ENCODE peak calls at places on chromosome 4, in seven cellular contexts. H, E, Q, C, J, G and L are unnamed samples.

GRCh38 chr4:165872443-165873297 is at the start of gene TLL1:
- DNase-seq in H (peak), E (peak), Q (no peak), C (peak), J (no peak), G (peak), L (no peak)

GRCh38 chr4:8289151-8289750 is 19.7 kb downstream of the HTRA3 start:
- DNase-seq in H (no peak), E (no peak), Q (no peak), C (no peak), J (no peak), G (no peak), L (no peak)

GRCh38 chr4:44629280-44629866 is 22.1 kb downstream of the YIPF7 start:
- DNase-seq in H (peak), E (peak), Q (peak), C (peak), J (no peak), G (no peak), L (no peak)

GRCh38 chr4:155005395-155006087 is 202.9 kb upstream of the NPY2R start:
- DNase-seq in H (peak), E (no peak), Q (no peak), C (no peak), J (no peak), G (no peak), L (no peak)

GRCh38 chr4:78634011-78634664 is 82.6 kb downstream of the ANXA3 start:
- DNase-seq in H (no peak), E (no peak), Q (no peak), C (no peak), J (no peak), G (peak), L (no peak)

GRCh38 chr4:167842487-167842886 is 249.8 kb upstream of the ANXA10 start:
- DNase-seq in H (no peak), E (no peak), Q (no peak), C (no peak), J (no peak), G (no peak), L (no peak)

GRCh38 chr4:19879330-19879729 is 372.4 kb upstream of the SLIT2 start:
- DNase-seq in H (no peak), E (no peak), Q (no peak), C (no peak), J (no peak), G (no peak), L (no peak)

GRCh38 chr4:153293675-153294057 is 50.8 kb upstream of the MND1 start:
- DNase-seq in H (no peak), E (no peak), Q (no peak), C (no peak), J (no peak), G (no peak), L (no peak)

GRCh38 chr4:108337923-108338322 is 169.2 kb upstream of the LEF1 start:
- DNase-seq in H (no peak), E (no peak), Q (peak), C (no peak), J (no peak), G (no peak), L (no peak)

GRCh38 chr4:96519291-96519690 is 679.4 kb downstream of the PDHA2 start:
- DNase-seq in H (no peak), E (no peak), Q (no peak), C (no peak), J (no peak), G (no peak), L (no peak)

GRCh38 chr4:80360900-80361299 is 25.4 kb downstream of the CFAP299 start:
- DNase-seq in H (peak), E (no peak), Q (no peak), C (no peak), J (no peak), G (no peak), L (no peak)

GRCh38 chr4:19227701-19228100 is 1024.0 kb upstream of the SLIT2 start:
- DNase-seq in H (no peak), E (no peak), Q (no peak), C (no peak), J (no peak), G (no peak), L (no peak)

GRCh38 chr4:185966997-185967775 is 101.8 kb upstream of the TLR3 start:
- DNase-seq in H (no peak), E (no peak), Q (no peak), C (no peak), J (no peak), G (no peak), L (no peak)

GRCh38 chr4:147901388-147901787 is 169.5 kb downstream of the ARHGAP10 start:
- DNase-seq in H (no peak), E (no peak), Q (no peak), C (no peak), J (no peak), G (no peak), L (no peak)

GRCh38 chr4:94483895-94484294 is 32.2 kb downstream of the PDLIM5 start:
- DNase-seq in H (no peak), E (no peak), Q (peak), C (no peak), J (no peak), G (no peak), L (no peak)

GRCh38 chr4:163400911-163401310 is 57.2 kb downstream of the NPY5R start:
- DNase-seq in H (no peak), E (no peak), Q (no peak), C (no peak), J (no peak), G (no peak), L (no peak)

GRCh38 chr4:1728061-1728980 is 7.0 kb downstream of the TACC3 start:
- DNase-seq in H (no peak), E (no peak), Q (peak), C (no peak), J (no peak), G (no peak), L (no peak)

GRCh38 chr4:89134775-89135319 is 23.5 kb downstream of the TIGD2 start:
- DNase-seq in H (peak), E (no peak), Q (no peak), C (no peak), J (no peak), G (no peak), L (no peak)

GRCh38 chr4:6478546-6479220 is 6.3 kb upstream of the PPP2R2C start:
- DNase-seq in H (no peak), E (no peak), Q (no peak), C (no peak), J (no peak), G (no peak), L (no peak)

GRCh38 chr4:113666386-113667114 is 95.0 kb downstream of the CAMK2D start:
- DNase-seq in H (no peak), E (no peak), Q (no peak), C (no peak), J (no peak), G (no peak), L (no peak)

GRCh38 chr4:40946652-40947051 is 196.9 kb downstream of the NSUN7 start:
- DNase-seq in H (no peak), E (no peak), Q (no peak), C (no peak), J (no peak), G (no peak), L (no peak)

GRCh38 chr4:81499840-81500239 is 28.1 kb upstream of the RASGEF1B start:
- DNase-seq in H (no peak), E (no peak), Q (no peak), C (no peak), J (no peak), G (no peak), L (no peak)

GRCh38 chr4:74316397-74316796 is 8.1 kb downstream of the EPGN start:
- DNase-seq in H (peak), E (no peak), Q (no peak), C (no peak), J (no peak), G (no peak), L (no peak)

GRCh38 chr4:169189372-169189771 is 81.4 kb downstream of the SH3RF1 start:
- DNase-seq in H (no peak), E (no peak), Q (no peak), C (no peak), J (no peak), G (no peak), L (no peak)

GRCh38 chr4:139878050-139878449 is 212.4 kb downstream of the MGST2 start:
- DNase-seq in H (no peak), E (no peak), Q (no peak), C (no peak), J (no peak), G (no peak), L (no peak)

GRCh38 chr4:113056318-113056717 is 6.9 kb downstream of the ANK2 start:
- DNase-seq in H (no peak), E (no peak), Q (no peak), C (no peak), J (no peak), G (no peak), L (no peak)

GRCh38 chr4:13322681-13323101 is 161.4 kb downstream of the RAB28 start:
- DNase-seq in H (peak), E (no peak), Q (no peak), C (no peak), J (no peak), G (no peak), L (no peak)

GRCh38 chr4:20618729-20619128 is 81.5 kb upstream of the PACRGL start:
- DNase-seq in H (no peak), E (no peak), Q (no peak), C (no peak), J (no peak), G (no peak), L (no peak)

GRCh38 chr4:174214102-174214878 is 69.2 kb downstream of the FBXO8 start:
- DNase-seq in H (peak), E (no peak), Q (no peak), C (no peak), J (no peak), G (no peak), L (no peak)

GRCh38 chr4:99801005-99801699 is 15.5 kb upstream of the DAPP1 start:
- DNase-seq in H (no peak), E (no peak), Q (no peak), C (no peak), J (no peak), G (no peak), L (no peak)
- TF ChIP-seq CTCF in H (no peak), E (no peak), Q (no peak), C (no peak), J (no peak), G (no peak), L (no peak)

DNA sequence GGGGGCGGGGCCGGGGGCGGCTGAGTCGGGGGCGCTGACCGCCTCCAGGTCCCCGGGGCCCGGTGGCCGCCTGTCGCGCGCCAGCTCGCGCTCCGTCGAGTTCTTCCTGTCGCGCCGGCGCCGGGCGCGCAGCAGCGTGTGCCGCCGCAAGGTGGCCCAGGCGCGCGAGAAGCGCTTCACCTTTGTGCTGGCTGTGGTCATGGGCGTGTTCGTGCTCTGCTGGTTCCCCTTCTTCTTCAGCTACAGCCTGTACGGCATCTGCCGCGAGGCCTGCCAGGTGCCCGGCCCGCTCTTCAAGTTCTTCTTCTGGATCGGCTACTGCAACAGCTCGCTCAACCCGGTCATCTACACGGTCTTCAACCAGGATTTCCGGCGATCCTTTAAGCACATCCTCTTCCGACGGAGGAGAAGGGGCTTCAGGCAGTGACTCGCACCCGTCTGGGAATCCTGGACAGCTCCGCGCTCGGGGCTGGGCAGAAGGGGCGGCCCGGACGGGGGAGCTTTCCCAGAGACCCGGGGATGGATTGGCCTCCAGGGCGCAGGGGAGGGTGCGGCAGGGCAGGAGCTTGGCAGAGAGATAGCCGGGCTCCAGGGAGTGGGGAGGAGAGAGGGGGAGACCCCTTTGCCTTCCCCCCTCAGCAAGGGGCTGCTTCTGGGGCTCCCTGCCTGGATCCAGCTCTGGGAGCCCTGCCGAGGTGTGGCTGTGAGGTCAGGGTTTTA is 1.5 kb downstream of the ADRA2C start:
- DNase-seq in H (no peak), E (no peak), Q (peak), C (peak), J (no peak), G (no peak), L (no peak)
- TF ChIP-seq CTCF in H (peak), E (no peak), Q (peak), C (no peak), J (no peak), G (no peak), L (no peak)

GRCh38 chr4:138461065-138461464 is 218.9 kb upstream of the SLC7A11 start:
- DNase-seq in H (no peak), E (no peak), Q (no peak), C (no peak), J (no peak), G (no peak), L (no peak)
- TF ChIP-seq CTCF in H (no peak), E (no peak), Q (no peak), C (no peak), J (no peak), G (no peak), L (no peak)

GRCh38 chr4:178395798-178396197 is 953.6 kb upstream of the AGA start:
- DNase-seq in H (no peak), E (no peak), Q (no peak), C (no peak), J (no peak), G (no peak), L (no peak)
- TF ChIP-seq CTCF in H (peak), E (no peak), Q (peak), C (no peak), J (no peak), G (no peak), L (no peak)

DNA sequence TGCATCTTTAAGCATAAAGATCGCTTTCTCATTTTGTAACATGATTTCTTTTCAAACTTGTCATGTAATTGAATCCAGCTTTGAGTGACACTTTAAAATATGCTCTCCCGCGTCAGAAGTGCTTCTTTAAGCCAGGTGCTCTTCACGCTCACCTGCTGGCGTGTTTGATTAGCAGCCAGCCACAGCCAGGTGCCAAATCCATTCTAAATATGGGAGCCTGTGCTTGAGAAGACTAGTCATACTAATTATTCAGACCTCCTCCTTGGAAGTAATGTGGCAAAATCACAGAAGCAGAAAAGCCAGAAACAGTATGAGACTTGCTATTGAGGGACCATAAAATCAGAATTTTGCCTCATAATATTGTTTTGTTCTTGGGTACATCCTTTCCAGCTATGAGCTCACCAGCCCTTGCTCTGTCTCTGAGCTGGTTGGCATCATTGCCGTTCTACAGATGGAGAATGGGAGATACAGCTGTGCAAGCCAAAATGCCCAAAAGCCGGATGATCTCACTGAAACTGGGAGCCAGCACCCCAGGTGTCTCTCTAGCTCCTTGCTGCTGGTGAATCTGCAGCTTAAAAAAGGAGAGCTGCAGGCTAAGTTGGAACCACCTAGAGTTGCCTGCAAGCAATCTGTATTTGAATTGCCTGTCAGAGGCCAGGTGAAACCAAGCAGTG is 205.4 kb downstream of the SHROOM3 start:
- DNase-seq in H (no peak), E (no peak), Q (peak), C (no peak), J (no peak), G (peak), L (no peak)
- TF ChIP-seq CTCF in H (no peak), E (no peak), Q (no peak), C (no peak), J (no peak), G (no peak), L (no peak)